ENCODE peak calls at places on chromosomes 4 and X, in nine cellular contexts. J, S, Z, L, I, B, A, R and T are unnamed samples.

GRCh38 chr4:118846981-118847380 is 11.1 kb upstream of the SEC24D start:
- DNase-seq in J (no peak), S (no peak), Z (no peak), L (no peak), I (no peak), B (no peak), A (no peak), R (no peak), T (no peak)

GRCh38 chr4:61374612-61374920 is 174.4 kb downstream of the ADGRL3 start:
- DNase-seq in J (no peak), S (no peak), Z (no peak), L (no peak), I (peak), B (peak), A (no peak), R (no peak), T (no peak)

GRCh38 chrX:19673334-19674040 is 158.2 kb upstream of the MAP3K15 start:
- DNase-seq in J (peak), S (peak), Z (peak), L (no peak), I (peak), B (peak), A (no peak), R (no peak), T (peak)

GRCh38 chr4:26732356-26732755 is 128.3 kb upstream of the STIM2 start:
- DNase-seq in J (no peak), S (no peak), Z (no peak), L (no peak), I (no peak), B (no peak), A (no peak), R (no peak), T (no peak)

GRCh38 chr4:7356667-7357295 is 77.9 kb downstream of the PSAPL1 start:
- DNase-seq in J (no peak), S (peak), Z (no peak), L (no peak), I (no peak), B (no peak), A (no peak), R (no peak), T (no peak)

GRCh38 chr4:38967260-38968095 is 64.7 kb downstream of the TMEM156 start:
- DNase-seq in J (no peak), S (no peak), Z (peak), L (no peak), I (peak), B (peak), A (no peak), R (no peak), T (peak)

GRCh38 chr4:5372198-5372597 is 320.9 kb downstream of the STK32B start:
- DNase-seq in J (no peak), S (no peak), Z (no peak), L (no peak), I (no peak), B (no peak), A (no peak), R (no peak), T (no peak)

GRCh38 chr4:82761249-82761648 is 37.3 kb downstream of the SCD5 start:
- DNase-seq in J (no peak), S (no peak), Z (no peak), L (peak), I (no peak), B (no peak), A (no peak), R (no peak), T (no peak)

GRCh38 chr4:24210332-24210902 is 320.6 kb upstream of the PPARGC1A start:
- DNase-seq in J (peak), S (peak), Z (peak), L (no peak), I (peak), B (peak), A (no peak), R (peak), T (peak)

GRCh38 chr4:63464393-63464792 is 944.9 kb downstream of the TECRL start:
- DNase-seq in J (no peak), S (no peak), Z (no peak), L (peak), I (no peak), B (no peak), A (no peak), R (no peak), T (no peak)

GRCh38 chr4:41594439-41594838 is 56.5 kb downstream of the LIMCH1 start:
- DNase-seq in J (peak), S (no peak), Z (no peak), L (no peak), I (no peak), B (no peak), A (no peak), R (no peak), T (no peak)

GRCh38 chr4:65665951-65666523 is 4.3 kb downstream of the EPHA5 start:
- DNase-seq in J (no peak), S (no peak), Z (no peak), L (no peak), I (no peak), B (no peak), A (no peak), R (no peak), T (no peak)

GRCh38 chr4:141391293-141391692 is 170.6 kb downstream of the ZNF330 start:
- DNase-seq in J (no peak), S (no peak), Z (peak), L (no peak), I (no peak), B (peak), A (no peak), R (no peak), T (no peak)

GRCh38 chrX:130523460-130524394 is 121.9 kb downstream of the RBMX2 start:
- DNase-seq in J (peak), S (peak), Z (no peak), L (peak), I (peak), B (no peak), A (peak), R (no peak), T (no peak)

GRCh38 chr4:147139455-147140198 is 194.0 kb upstream of the TTC29 start:
- DNase-seq in J (no peak), S (no peak), Z (no peak), L (no peak), I (no peak), B (no peak), A (no peak), R (no peak), T (no peak)

GRCh38 chr4:22962186-22962786 is 269.5 kb downstream of the GBA3 start:
- DNase-seq in J (no peak), S (no peak), Z (peak), L (peak), I (peak), B (peak), A (peak), R (no peak), T (no peak)

GRCh38 chr4:142554412-142554811 is 291.7 kb downstream of the INPP4B start:
- DNase-seq in J (no peak), S (no peak), Z (no peak), L (no peak), I (no peak), B (no peak), A (no peak), R (no peak), T (no peak)

GRCh38 chr4:99293357-99293756 is 2.6 kb upstream of the ADH1A start:
- DNase-seq in J (no peak), S (no peak), Z (no peak), L (no peak), I (no peak), B (no peak), A (no peak), R (no peak), T (no peak)

GRCh38 chr4:13547563-13548041 is 3.3 kb upstream of the NKX3-2 start:
- DNase-seq in J (no peak), S (no peak), Z (no peak), L (peak), I (no peak), B (no peak), A (no peak), R (no peak), T (no peak)

GRCh38 chrX:154918060-154918483 is 31.9 kb downstream of the F8A1 start:
- DNase-seq in J (peak), S (no peak), Z (peak), L (peak), I (peak), B (peak), A (peak), R (no peak), T (peak)

GRCh38 chr4:124427095-124427767 is 285.3 kb downstream of the ANKRD50 start:
- DNase-seq in J (no peak), S (no peak), Z (no peak), L (no peak), I (peak), B (no peak), A (no peak), R (no peak), T (no peak)

GRCh38 chr4:156946508-156947197 is 24.9 kb downstream of the PDGFC start:
- DNase-seq in J (peak), S (no peak), Z (peak), L (no peak), I (peak), B (peak), A (no peak), R (no peak), T (peak)

GRCh38 chr4:47106561-47106960 is 75.2 kb downstream of the GABRB1 start:
- DNase-seq in J (no peak), S (no peak), Z (no peak), L (no peak), I (no peak), B (peak), A (no peak), R (no peak), T (no peak)

GRCh38 chrX:43589735-43590515 is 66.2 kb upstream of the MAOA start:
- DNase-seq in J (no peak), S (no peak), Z (no peak), L (no peak), I (peak), B (no peak), A (no peak), R (no peak), T (peak)

GRCh38 chr4:123452585-123452984 is 56.0 kb downstream of the SPRY1 start:
- DNase-seq in J (peak), S (no peak), Z (peak), L (no peak), I (peak), B (peak), A (no peak), R (no peak), T (peak)

GRCh38 chrX:155956099-155956498 is 41.4 kb upstream of the IL9R start:
- DNase-seq in J (no peak), S (no peak), Z (no peak), L (no peak), I (no peak), B (no peak), A (no peak), R (no peak), T (no peak)

GRCh38 chr4:2248044-2248780 is 6.3 kb upstream of the HAUS3 start:
- DNase-seq in J (no peak), S (peak), Z (no peak), L (no peak), I (no peak), B (no peak), A (no peak), R (no peak), T (no peak)

GRCh38 chr4:142960867-142961644 is 115.0 kb upstream of the INPP4B start:
- DNase-seq in J (no peak), S (no peak), Z (no peak), L (no peak), I (no peak), B (no peak), A (no peak), R (no peak), T (no peak)

GRCh38 chr4:70892086-70892769 is 9.9 kb upstream of the MOB1B start:
- DNase-seq in J (no peak), S (no peak), Z (no peak), L (no peak), I (peak), B (no peak), A (peak), R (no peak), T (no peak)

GRCh38 chr4:115927382-115927781 is 814.0 kb upstream of the NDST4 start:
- DNase-seq in J (no peak), S (no peak), Z (no peak), L (no peak), I (no peak), B (no peak), A (no peak), R (no peak), T (no peak)

DNA sequence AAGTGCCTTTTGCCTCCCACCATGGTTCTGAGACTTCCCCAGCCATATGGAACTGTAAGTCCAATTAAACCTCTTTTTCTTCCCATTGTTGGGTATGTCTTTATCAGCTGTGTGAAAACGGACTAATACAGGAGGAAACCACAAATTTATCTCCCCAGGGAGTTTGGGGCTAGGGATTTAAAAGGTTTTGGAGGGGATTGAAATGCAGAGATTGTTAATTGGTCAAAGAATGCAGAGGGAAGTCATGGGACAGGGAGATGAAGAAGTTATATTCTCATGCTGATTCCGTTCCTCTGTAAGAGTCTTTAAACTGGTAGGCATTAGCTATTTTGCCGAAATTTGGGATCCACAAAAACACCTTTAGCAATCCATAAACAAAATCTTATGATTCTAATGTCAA is 57.9 kb downstream of the TKTL2 start:
- DNase-seq in J (no peak), S (no peak), Z (no peak), L (no peak), I (no peak), B (no peak), A (no peak), R (no peak), T (no peak)
- H3K4me3 ChIP-seq in J (no peak), S (no peak), Z (no peak), L (no peak), I (no peak), B (no peak), A (no peak), R (no peak), T (no peak)

GRCh38 chrX:69125094-69125493 is 40.2 kb downstream of the PJA1 start:
- DNase-seq in J (no peak), S (no peak), Z (no peak), L (no peak), I (no peak), B (no peak), A (no peak), R (no peak), T (no peak)

GRCh38 chrX:69127466-69127865 is 37.8 kb downstream of the PJA1 start:
- DNase-seq in J (no peak), S (no peak), Z (no peak), L (no peak), I (no peak), B (no peak), A (no peak), R (no peak), T (no peak)

GRCh38 chrX:69126642-69127041 is 38.6 kb downstream of the PJA1 start:
- DNase-seq in J (no peak), S (no peak), Z (no peak), L (no peak), I (no peak), B (no peak), A (no peak), R (no peak), T (no peak)

GRCh38 chrX:69130448-69130847 is 34.8 kb downstream of the PJA1 start:
- DNase-seq in J (no peak), S (no peak), Z (no peak), L (no peak), I (no peak), B (no peak), A (no peak), R (no peak), T (no peak)

GRCh38 chrX:69128573-69128972 is 36.7 kb downstream of the PJA1 start:
- DNase-seq in J (peak), S (peak), Z (no peak), L (peak), I (peak), B (no peak), A (peak), R (no peak), T (no peak)
- H3K4me3 ChIP-seq in J (no peak), S (no peak), Z (no peak), L (no peak), I (no peak), B (no peak), A (no peak), R (no peak), T (no peak)

DNA sequence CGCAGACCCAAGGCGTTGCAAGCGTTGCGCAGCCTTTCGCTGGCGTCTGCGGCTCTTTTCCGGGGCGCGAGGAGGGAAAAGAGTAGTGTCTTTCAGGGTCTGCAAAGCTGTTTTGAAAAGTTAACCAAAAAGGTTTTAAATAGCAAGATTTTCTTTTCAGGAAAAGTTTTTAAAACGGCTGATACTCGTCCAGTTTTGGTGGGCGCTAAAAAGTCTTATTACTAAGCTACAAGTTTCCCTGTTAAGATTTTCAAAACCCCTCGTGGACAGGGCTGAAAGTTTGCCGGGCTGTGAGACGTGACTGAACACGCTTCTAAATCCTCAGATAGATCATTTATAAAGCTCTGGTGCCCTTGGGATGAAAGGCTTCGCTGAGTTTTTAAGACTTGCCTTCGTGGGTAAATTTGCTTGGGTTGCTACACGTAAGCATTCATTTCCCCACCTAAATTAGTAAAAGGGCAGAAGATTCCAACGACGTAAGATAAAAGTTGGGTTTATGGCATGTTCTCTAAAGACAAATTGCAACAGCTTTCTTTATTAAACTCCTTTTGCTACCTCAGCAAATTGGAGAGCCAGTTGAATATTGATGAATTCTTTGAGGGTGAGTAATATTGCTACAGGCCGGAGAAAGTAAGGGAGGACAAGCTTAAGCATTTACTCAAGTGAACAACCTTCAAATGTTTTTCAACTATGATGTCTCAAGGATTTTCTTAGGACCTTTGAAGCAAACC is 91.6 kb downstream of the HPRT1 start:
- DNase-seq in J (no peak), S (no peak), Z (no peak), L (no peak), I (peak), B (peak), A (no peak), R (no peak), T (peak)
- H3K4me3 ChIP-seq in J (no peak), S (no peak), Z (peak), L (peak), I (peak), B (peak), A (no peak), R (peak), T (peak)

GRCh38 chr4:112280657-112281056 is 5.0 kb downstream of the TIFA start:
- DNase-seq in J (no peak), S (no peak), Z (no peak), L (no peak), I (no peak), B (no peak), A (no peak), R (no peak), T (no peak)
- H3K4me3 ChIP-seq in J (no peak), S (no peak), Z (no peak), L (no peak), I (no peak), B (no peak), A (no peak), R (no peak), T (no peak)

GRCh38 chrX:68831405-68832100 is 2.7 kb downstream of the EFNB1 start:
- DNase-seq in J (peak), S (no peak), Z (no peak), L (peak), I (no peak), B (peak), A (no peak), R (no peak), T (no peak)
- H3K4me3 ChIP-seq in J (no peak), S (no peak), Z (peak), L (peak), I (peak), B (peak), A (no peak), R (peak), T (peak)

GRCh38 chrX:101931494-101932248 is at the start of gene ZMAT1:
- DNase-seq in J (peak), S (peak), Z (peak), L (peak), I (peak), B (peak), A (peak), R (peak), T (peak)

GRCh38 chrX:101932249-101932570 is 383 bp upstream of the ZMAT1 start:
- DNase-seq in J (no peak), S (no peak), Z (no peak), L (no peak), I (no peak), B (no peak), A (no peak), R (no peak), T (no peak)

GRCh38 chrX:101925733-101926132 is 6.1 kb downstream of the ZMAT1 start:
- DNase-seq in J (no peak), S (no peak), Z (no peak), L (no peak), I (no peak), B (no peak), A (no peak), R (no peak), T (no peak)

DNA sequence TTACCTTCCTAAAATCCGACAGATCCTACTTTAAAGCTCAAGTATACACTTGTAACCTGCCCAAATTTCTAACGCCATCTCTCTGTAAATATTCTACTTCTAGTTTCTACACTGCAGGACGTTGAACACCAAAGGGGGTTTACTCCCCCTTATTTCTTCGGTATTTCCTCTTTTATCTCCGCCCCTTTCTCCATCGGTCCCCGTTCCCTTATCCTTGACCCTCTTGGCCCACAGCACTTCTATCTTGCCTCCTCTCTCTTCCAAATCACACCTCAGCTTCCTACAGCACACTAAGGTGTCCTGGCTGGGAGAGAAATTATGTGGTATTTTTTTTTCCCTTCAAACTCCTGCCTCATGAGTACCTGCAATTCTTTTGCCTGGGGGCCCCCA is 728 bp downstream of the ZMAT1 start:
- DNase-seq in J (no peak), S (no peak), Z (no peak), L (no peak), I (no peak), B (no peak), A (no peak), R (no peak), T (no peak)
- H3K4me3 ChIP-seq in J (peak), S (peak), Z (peak), L (peak), I (peak), B (no peak), A (peak), R (peak), T (peak)

GRCh38 chr4:184808719-184809062 is 17.1 kb downstream of the ACSL1 start:
- DNase-seq in J (no peak), S (no peak), Z (no peak), L (no peak), I (no peak), B (peak), A (no peak), R (no peak), T (no peak)
- H3K4me3 ChIP-seq in J (no peak), S (no peak), Z (no peak), L (no peak), I (no peak), B (no peak), A (no peak), R (no peak), T (no peak)

GRCh38 chr4:187176261-187176910 is 452.7 kb upstream of the FAT1 start:
- DNase-seq in J (no peak), S (no peak), Z (peak), L (no peak), I (no peak), B (peak), A (no peak), R (no peak), T (no peak)
- H3K4me3 ChIP-seq in J (no peak), S (no peak), Z (no peak), L (no peak), I (no peak), B (no peak), A (no peak), R (no peak), T (peak)

DNA sequence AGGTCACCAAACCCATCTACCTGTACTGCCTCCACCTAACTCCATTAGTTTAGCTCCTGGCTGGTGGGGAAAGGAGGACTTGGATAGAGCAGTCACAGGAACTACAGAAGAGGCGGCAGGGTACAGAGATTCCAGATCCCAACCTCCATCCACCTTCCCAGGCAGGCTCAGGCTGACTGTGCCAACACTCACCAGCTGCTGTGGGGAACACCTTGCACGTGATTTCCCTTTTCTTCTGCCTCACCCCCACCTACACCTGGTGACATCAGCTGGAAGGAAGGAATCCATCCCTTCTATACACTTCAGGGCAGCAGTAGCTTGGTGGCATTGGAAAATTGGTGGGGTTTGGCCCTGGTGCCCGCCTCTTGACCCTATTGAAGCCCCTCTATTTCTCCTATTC is 41.5 kb downstream of the EFNB1 start:
- DNase-seq in J (no peak), S (no peak), Z (no peak), L (no peak), I (no peak), B (no peak), A (no peak), R (no peak), T (no peak)
- H3K4me3 ChIP-seq in J (no peak), S (no peak), Z (no peak), L (no peak), I (no peak), B (no peak), A (no peak), R (no peak), T (no peak)